ENCODE peak calls at places on chromosomes 16 and 17, in ten cellular contexts. K, B, J, H, G, O, Y, Z, T and M are unnamed samples.

GRCh38 chr17:2789700-2790099 is 6.5 kb upstream of the RAP1GAP2 start:
- DNase-seq in K (no peak), B (no peak), J (no peak), H (no peak), G (no peak), O (no peak), Y (no peak), Z (no peak), T (no peak), M (no peak)

GRCh38 chr17:74490716-74491115 is 24.3 kb downstream of the CD300A start:
- DNase-seq in K (no peak), B (no peak), J (no peak), H (no peak), G (no peak), O (no peak), Y (peak), Z (no peak), T (no peak), M (no peak)

GRCh38 chr17:35786941-35787432 is 8.5 kb downstream of the MMP28 start:
- DNase-seq in K (no peak), B (no peak), J (no peak), H (peak), G (no peak), O (no peak), Y (no peak), Z (no peak), T (peak), M (no peak)

GRCh38 chr17:78976907-78977680 is 2.6 kb downstream of the LGALS3BP start:
- DNase-seq in K (no peak), B (peak), J (no peak), H (no peak), G (no peak), O (no peak), Y (no peak), Z (no peak), T (no peak), M (no peak)

GRCh38 chr16:52265446-52265861 is 281.5 kb downstream of the TOX3 start:
- DNase-seq in K (no peak), B (no peak), J (no peak), H (no peak), G (no peak), O (no peak), Y (no peak), Z (no peak), T (no peak), M (no peak)

GRCh38 chr17:53516643-53517042 is 306.1 kb upstream of the KIF2B start:
- DNase-seq in K (no peak), B (no peak), J (peak), H (no peak), G (no peak), O (no peak), Y (no peak), Z (no peak), T (no peak), M (no peak)

GRCh38 chr17:51035436-51035835 is 85.2 kb downstream of the SPAG9 start:
- DNase-seq in K (no peak), B (no peak), J (no peak), H (no peak), G (peak), O (no peak), Y (no peak), Z (no peak), T (no peak), M (peak)

GRCh38 chr17:4256952-4257351 is 6.8 kb downstream of the ANKFY1 start:
- DNase-seq in K (no peak), B (no peak), J (peak), H (no peak), G (no peak), O (no peak), Y (no peak), Z (no peak), T (no peak), M (no peak)

GRCh38 chr17:50660042-50660886 is 25.6 kb downstream of the ABCC3 start:
- DNase-seq in K (no peak), B (peak), J (no peak), H (peak), G (no peak), O (no peak), Y (no peak), Z (peak), T (peak), M (no peak)

GRCh38 chr17:60757437-60757836 is 79.8 kb downstream of the BCAS3 start:
- DNase-seq in K (no peak), B (no peak), J (no peak), H (no peak), G (no peak), O (no peak), Y (no peak), Z (no peak), T (no peak), M (no peak)

GRCh38 chr16:86823895-86824671 is 245.7 kb downstream of the FOXL1 start:
- DNase-seq in K (no peak), B (no peak), J (peak), H (no peak), G (no peak), O (no peak), Y (no peak), Z (no peak), T (no peak), M (peak)

GRCh38 chr16:21685034-21685455 is 21.3 kb downstream of the OTOA start:
- DNase-seq in K (no peak), B (no peak), J (no peak), H (no peak), G (peak), O (no peak), Y (no peak), Z (peak), T (no peak), M (no peak)

GRCh38 chr17:64441772-64442549 is 7.0 kb upstream of the MILR1 start:
- DNase-seq in K (no peak), B (peak), J (peak), H (peak), G (no peak), O (no peak), Y (peak), Z (no peak), T (peak), M (peak)

GRCh38 chr16:69260019-69260418 is 51.1 kb upstream of the VPS4A start:
- DNase-seq in K (no peak), B (no peak), J (no peak), H (no peak), G (no peak), O (no peak), Y (no peak), Z (no peak), T (no peak), M (no peak)

GRCh38 chr16:82671743-82672142 is 45.0 kb downstream of the CDH13 start:
- DNase-seq in K (no peak), B (no peak), J (no peak), H (no peak), G (no peak), O (no peak), Y (peak), Z (peak), T (peak), M (no peak)

GRCh38 chr17:68491381-68491849 is 20.8 kb upstream of the PRKAR1A start:
- DNase-seq in K (no peak), B (no peak), J (no peak), H (no peak), G (no peak), O (peak), Y (no peak), Z (no peak), T (peak), M (no peak)

GRCh38 chr16:56306690-56307533 is 115.6 kb downstream of the GNAO1 start:
- DNase-seq in K (no peak), B (no peak), J (no peak), H (no peak), G (no peak), O (no peak), Y (no peak), Z (peak), T (no peak), M (no peak)

GRCh38 chr16:51818342-51818944 is 667.4 kb upstream of the SALL1 start:
- DNase-seq in K (no peak), B (peak), J (peak), H (no peak), G (peak), O (peak), Y (no peak), Z (no peak), T (peak), M (no peak)

GRCh38 chr16:75640598-75640997 is 6.9 kb downstream of the KARS1 start:
- DNase-seq in K (no peak), B (no peak), J (no peak), H (no peak), G (no peak), O (no peak), Y (no peak), Z (no peak), T (no peak), M (no peak)

GRCh38 chr17:63405741-63406261 is 40.3 kb downstream of the CYB561 start:
- DNase-seq in K (no peak), B (no peak), J (peak), H (peak), G (no peak), O (no peak), Y (no peak), Z (peak), T (no peak), M (peak)

DNA sequence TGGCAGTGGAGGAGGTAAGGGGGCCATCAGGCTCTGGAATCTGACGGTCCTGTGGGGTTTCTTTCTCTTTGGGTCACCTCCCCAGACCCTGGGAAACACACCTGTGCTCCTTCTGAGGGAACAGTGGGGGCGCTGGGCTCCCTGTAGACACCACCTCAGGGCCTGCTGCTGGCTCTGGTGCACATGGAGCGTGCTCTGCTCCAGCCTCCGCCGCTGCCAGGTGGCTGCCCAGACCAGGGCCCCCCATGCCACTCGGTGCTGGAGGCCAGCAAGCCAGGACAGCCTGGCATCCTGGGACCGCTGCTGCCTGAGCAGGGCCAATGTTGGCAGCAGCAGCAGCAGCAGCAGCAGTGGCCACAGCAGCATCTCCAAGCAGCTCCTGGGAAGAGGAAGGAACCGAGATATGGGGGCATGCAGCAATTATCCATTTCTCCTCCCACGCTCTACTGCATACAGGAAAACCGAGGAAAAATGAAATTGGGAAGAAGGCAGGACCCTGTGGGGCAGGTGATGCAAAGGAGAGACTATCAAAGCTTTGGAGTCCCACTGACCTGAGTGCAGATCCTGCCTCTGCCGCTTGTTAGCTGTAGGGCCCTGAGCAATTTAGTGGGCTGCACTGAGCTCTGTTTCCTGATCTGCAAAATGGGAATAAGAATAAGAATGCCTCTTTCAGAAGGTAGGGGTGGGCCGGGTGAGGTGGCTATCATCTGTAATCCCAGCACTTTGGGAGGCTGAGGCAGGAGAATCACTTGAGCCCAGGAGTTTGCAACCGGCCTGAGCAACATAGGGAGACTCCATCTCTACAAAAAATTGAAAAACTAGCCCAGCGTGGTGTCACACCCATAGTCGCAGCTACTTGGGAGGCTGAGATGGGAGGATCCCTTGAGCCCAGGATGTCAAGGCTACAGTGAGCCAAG is 820 bp downstream of the GHDC start:
- DNase-seq in K (no peak), B (peak), J (no peak), H (no peak), G (no peak), O (no peak), Y (no peak), Z (no peak), T (no peak), M (no peak)
- H3K4me3 ChIP-seq in K (peak), B (peak), J (peak), H (peak), G (no peak), O (peak), Y (peak), Z (peak), T (peak), M (peak)

GRCh38 chr17:28807925-28808641 is 34.5 kb downstream of the FAM222B start:
- DNase-seq in K (no peak), B (peak), J (peak), H (peak), G (no peak), O (no peak), Y (no peak), Z (no peak), T (no peak), M (peak)

GRCh38 chr17:28812980-28813377 is 29.6 kb downstream of the FAM222B start:
- DNase-seq in K (no peak), B (no peak), J (peak), H (no peak), G (no peak), O (no peak), Y (no peak), Z (no peak), T (no peak), M (no peak)

GRCh38 chr17:28812136-28812979 is 30.2 kb downstream of the FAM222B start:
- DNase-seq in K (peak), B (peak), J (peak), H (peak), G (peak), O (peak), Y (peak), Z (peak), T (peak), M (peak)

GRCh38 chr17:28811594-28812135 is 30.9 kb downstream of the FAM222B start:
- DNase-seq in K (no peak), B (no peak), J (peak), H (peak), G (peak), O (no peak), Y (peak), Z (peak), T (peak), M (no peak)

DNA sequence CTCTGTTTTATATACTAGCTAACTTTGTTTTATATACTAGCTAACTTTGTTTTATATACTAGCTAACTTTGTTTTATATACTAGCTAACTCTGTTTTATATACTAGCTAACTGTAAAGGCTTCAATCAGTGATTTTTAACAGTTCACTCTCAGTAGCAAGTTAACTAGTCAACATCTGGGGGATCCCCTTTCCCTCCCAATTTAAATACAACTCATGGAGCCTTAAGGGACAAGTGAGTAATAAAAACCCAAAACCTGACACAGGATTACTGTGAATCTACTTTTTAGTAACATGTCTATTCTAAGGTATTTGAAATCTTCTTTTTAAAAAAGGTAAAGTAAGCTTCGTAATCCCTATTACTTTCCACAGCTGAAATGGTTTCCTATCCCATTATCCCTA is 32.2 kb downstream of the FAM222B start:
- DNase-seq in K (no peak), B (no peak), J (peak), H (no peak), G (no peak), O (no peak), Y (no peak), Z (no peak), T (no peak), M (no peak)
- H3K4me3 ChIP-seq in K (no peak), B (no peak), J (no peak), H (peak), G (no peak), O (no peak), Y (no peak), Z (no peak), T (no peak), M (peak)

DNA sequence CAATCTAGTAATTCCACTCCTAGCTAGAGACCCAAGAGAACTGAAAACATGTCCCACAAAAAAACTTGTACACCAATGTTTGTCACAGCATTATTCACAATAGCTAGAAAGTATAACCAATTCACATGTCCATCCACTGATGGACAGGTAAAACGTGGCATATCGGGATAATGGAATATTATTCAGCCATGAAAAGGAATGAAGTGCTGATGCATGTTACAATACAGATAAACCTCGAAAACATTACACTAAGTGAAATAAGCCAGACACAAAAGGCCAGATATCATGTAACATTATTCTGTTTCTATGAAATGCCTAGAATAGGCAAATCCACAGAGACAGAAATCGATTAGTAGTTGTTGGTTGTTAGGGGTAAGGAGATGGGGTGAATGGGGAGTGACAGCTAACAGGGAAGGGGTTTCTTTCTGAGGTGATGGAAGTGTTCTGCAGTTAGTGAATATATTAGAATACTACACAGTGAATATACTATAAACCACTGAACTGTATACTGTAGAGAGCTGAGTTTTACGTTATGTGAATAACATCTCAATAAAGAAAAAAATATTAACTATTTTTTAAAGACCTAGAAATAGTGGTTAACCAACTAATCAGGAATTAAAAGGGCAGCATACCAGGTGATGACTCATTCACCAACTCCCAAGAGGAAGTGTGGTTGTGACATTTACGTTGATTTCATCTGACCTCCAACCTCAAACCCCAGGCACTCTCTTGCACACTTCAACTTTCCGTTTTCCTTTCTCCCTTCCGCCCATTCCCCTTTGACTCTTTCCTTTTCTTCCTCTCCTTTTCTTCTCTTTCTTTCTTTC is 48.6 kb downstream of the GAS7 start:
- DNase-seq in K (no peak), B (no peak), J (peak), H (peak), G (no peak), O (no peak), Y (peak), Z (no peak), T (no peak), M (peak)
- H3K4me3 ChIP-seq in K (no peak), B (no peak), J (no peak), H (no peak), G (no peak), O (no peak), Y (no peak), Z (no peak), T (no peak), M (no peak)

GRCh38 chr17:76670020-76670707 is 26.6 kb upstream of the ST6GALNAC1 start:
- DNase-seq in K (no peak), B (peak), J (peak), H (no peak), G (no peak), O (peak), Y (no peak), Z (no peak), T (no peak), M (no peak)
- H3K4me3 ChIP-seq in K (no peak), B (no peak), J (no peak), H (no peak), G (no peak), O (no peak), Y (no peak), Z (no peak), T (no peak), M (no peak)

DNA sequence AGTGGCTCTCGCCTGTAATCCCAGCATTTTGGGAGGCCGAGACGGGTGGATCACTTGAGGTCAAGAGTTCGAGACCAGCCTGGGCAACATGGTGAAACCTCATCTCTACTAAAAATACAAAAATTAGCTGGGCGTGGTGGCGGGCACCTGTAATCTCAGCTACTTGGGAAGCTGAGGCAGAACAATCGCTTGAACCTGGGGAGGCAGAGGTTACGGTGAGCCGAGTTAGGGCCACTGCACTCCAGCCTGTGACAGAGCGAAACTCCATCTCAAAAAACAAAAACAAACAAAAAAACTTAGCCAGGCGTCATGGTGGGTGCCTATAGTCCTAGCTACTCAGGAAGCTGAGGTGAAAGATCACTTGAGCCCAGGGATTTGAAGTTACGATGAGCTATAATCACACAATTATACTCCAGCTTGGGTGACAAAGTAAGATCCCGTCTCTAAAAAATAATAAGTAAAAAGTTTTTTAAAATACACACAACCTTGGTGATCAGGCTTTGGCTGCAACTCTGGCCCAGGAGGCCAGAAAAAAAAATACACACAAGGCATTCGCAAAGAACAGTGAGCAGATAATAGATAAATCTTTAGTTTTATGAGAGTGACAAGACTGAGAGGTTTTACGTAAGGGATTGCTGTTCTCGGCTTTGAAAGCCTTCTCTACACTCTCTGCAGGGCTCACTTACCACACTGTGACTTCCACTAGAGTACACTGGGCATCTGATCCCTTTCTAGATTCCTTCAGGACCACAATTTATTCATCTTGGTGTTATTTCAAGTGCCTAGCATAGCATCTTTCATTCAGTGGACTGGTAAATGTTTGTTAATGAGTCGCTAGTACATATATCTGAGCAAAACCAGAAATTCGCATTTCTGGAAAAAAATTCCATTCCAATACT is 5.9 kb downstream of the GSPT1 start:
- DNase-seq in K (no peak), B (no peak), J (no peak), H (no peak), G (no peak), O (no peak), Y (no peak), Z (no peak), T (no peak), M (no peak)
- H3K4me3 ChIP-seq in K (no peak), B (no peak), J (no peak), H (no peak), G (no peak), O (no peak), Y (no peak), Z (no peak), T (no peak), M (no peak)

GRCh38 chr17:73237714-73238113 is 24.0 kb downstream of the CPSF4L start:
- DNase-seq in K (no peak), B (no peak), J (no peak), H (no peak), G (no peak), O (no peak), Y (no peak), Z (no peak), T (no peak), M (no peak)
- H3K4me3 ChIP-seq in K (no peak), B (no peak), J (no peak), H (no peak), G (no peak), O (no peak), Y (no peak), Z (no peak), T (no peak), M (no peak)